ENCODE peak calls at places on chromosomes 1 and 21, in five cellular contexts. X, D, F, O and J are unnamed samples. For H3K4me1 and H3K9me3, the result is how much of the 10 kb centered on the place peaks cover.

GRCh38 chr1:108012553-108012952 is 47.6 kb upstream of the VAV3 start:
- ATAC-seq in X (no peak), D (no peak), F (no peak), O (no peak), J (no peak)

GRCh38 chr21:36693144-36694040 is 5.5 kb upstream of the SIM2 start:
- ATAC-seq in X (peak), D (no peak), F (no peak), O (no peak), J (no peak)

GRCh38 chr1:234863596-234863995 is 253.6 kb upstream of the IRF2BP2 start:
- ATAC-seq in X (peak), D (no peak), F (peak), O (no peak), J (peak)

GRCh38 chr1:89261926-89262540 is 10.6 kb downstream of the GBP5 start:
- ATAC-seq in X (peak), D (no peak), F (no peak), O (no peak), J (peak)

GRCh38 chr1:244137725-244138124 is 86.6 kb downstream of the ZBTB18 start:
- ATAC-seq in X (peak), D (no peak), F (no peak), O (peak), J (no peak)

GRCh38 chr1:48127735-48128685 is 94.5 kb upstream of the SLC5A9 start:
- ATAC-seq in X (no peak), D (no peak), F (no peak), O (no peak), J (no peak)

GRCh38 chr1:4627353-4627752 is 27.1 kb upstream of the AJAP1 start:
- ATAC-seq in X (no peak), D (no peak), F (no peak), O (no peak), J (no peak)

GRCh38 chr1:154446292-154446691 is 41.1 kb downstream of the IL6R start:
- ATAC-seq in X (peak), D (no peak), F (no peak), O (no peak), J (peak)

GRCh38 chr1:92797297-92797696 is 12.4 kb upstream of the EVI5 start:
- ATAC-seq in X (no peak), D (no peak), F (no peak), O (no peak), J (no peak)

GRCh38 chr1:113905435-113905861 is 322 bp downstream of the DCLRE1B start:
- ATAC-seq in X (peak), D (peak), F (peak), O (peak), J (no peak)

GRCh38 chr1:235142991-235143390 is 14.4 kb upstream of the TOMM20 start:
- ATAC-seq in X (no peak), D (no peak), F (no peak), O (no peak), J (no peak)

GRCh38 chr1:32893198-32894018 is 7.1 kb downstream of the HPCA start:
- ATAC-seq in X (peak), D (peak), F (peak), O (peak), J (peak)

GRCh38 chr1:55053265-55053954 is 14.1 kb downstream of the PCSK9 start:
- ATAC-seq in X (peak), D (no peak), F (peak), O (no peak), J (peak)

GRCh38 chr1:98644510-98644909 is 17.0 kb upstream of the SNX7 start:
- ATAC-seq in X (no peak), D (no peak), F (no peak), O (no peak), J (no peak)

GRCh38 chr1:227747948-227748495 is 12.8 kb downstream of the SNAP47 start:
- ATAC-seq in X (no peak), D (no peak), F (no peak), O (no peak), J (no peak)

GRCh38 chr1:228292609-228292911 is 84.7 kb downstream of the OBSCN start:
- ATAC-seq in X (no peak), D (no peak), F (no peak), O (peak), J (no peak)

GRCh38 chr1:27513521-27513920 is 23.6 kb upstream of the WASF2 start:
- ATAC-seq in X (peak), D (no peak), F (no peak), O (peak), J (no peak)

DNA sequence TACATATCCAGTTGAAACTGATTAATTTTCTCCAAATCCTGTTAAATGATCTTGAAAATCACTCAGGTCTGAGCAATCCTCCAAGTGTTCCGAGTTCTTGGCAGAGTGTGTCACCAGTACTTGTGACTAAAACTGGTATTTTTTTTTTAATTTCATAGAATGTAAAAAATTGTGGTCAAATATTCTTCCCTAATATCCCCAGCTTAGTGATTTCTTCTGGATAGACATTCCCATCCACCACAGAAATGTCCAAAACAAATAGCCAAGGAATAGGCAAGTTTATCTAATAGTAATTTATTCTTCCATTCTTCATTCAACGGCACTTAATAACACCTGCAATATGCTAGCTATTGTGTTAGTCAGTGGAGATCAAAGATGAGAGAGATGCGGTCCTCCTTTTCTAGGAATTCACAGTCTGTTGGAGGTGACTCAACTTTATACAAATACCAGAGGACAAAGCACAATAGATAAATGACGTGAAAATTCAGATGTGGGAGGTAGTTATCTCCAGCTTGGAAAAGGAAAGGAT is 71.4 kb downstream of the DIRAS3 start:
- ATAC-seq in X (no peak), D (no peak), F (no peak), O (no peak), J (no peak)
- TF ChIP-seq EP300 in X (no peak), D (no peak), F (no peak), O (no peak), J (no peak)

GRCh38 chr1:12609469-12610003 is 8.5 kb downstream of the DHRS3 start:
- ATAC-seq in X (no peak), D (no peak), F (peak), O (peak), J (no peak)
- H3K4me1 ChIP-seq in X (under half), D (under half), F (half or more), O (under half), J (under half)

GRCh38 chr1:2968471-2968881 is 52.8 kb upstream of the ACTRT2 start:
- ATAC-seq in X (no peak), D (no peak), F (peak), O (no peak), J (no peak)
- H3K9me3 ChIP-seq in X (under half), D (under half), F (under half), O (under half), J (under half)

DNA sequence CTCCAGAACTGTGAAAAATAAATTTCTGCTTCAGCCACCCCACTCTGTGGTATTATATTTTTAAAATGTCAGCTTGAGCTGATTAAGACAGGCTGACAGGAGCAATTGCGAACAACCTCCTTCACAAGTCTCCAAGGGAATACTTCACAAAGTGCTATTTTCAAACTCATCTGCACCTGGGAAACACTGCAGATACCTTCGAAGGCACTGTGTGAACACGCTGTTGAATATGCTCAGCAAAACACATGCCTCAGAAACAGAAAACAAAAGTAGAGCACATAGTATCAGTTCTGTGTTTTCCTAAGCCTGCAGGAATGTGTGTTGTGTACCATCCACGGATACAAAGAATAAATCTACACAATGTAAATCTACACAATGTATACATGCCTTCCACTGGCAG is 10.6 kb downstream of the TSPAN2 start:
- ATAC-seq in X (no peak), D (no peak), F (no peak), O (no peak), J (no peak)
- TF ChIP-seq EP300 in X (no peak), D (no peak), F (no peak), O (no peak), J (no peak)

DNA sequence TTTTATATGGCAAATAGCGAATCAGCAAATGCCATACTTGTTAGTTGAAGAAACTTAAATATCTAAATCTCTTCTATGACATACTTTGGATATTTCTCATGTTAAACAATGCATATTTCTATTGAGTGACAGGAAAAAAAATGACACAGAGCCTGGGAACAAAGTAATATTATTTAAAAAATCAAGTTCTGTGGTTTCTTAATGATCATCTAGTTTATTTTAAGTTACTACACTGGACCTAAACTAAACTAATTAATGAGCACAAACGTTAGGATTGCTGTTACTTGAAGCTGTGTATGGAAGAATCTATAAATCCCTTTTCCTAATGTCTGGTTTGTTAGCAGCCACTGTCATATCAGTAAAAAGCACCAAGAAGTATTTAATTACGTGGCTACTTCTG is 981.5 kb upstream of the B3GALT2 start:
- ATAC-seq in X (no peak), D (no peak), F (no peak), O (no peak), J (no peak)
- H3K4me1 ChIP-seq in X (under half), D (under half), F (under half), O (under half), J (under half)

GRCh38 chr1:159338018-159338417 is 35.9 kb downstream of the FCER1A start:
- ATAC-seq in X (no peak), D (no peak), F (no peak), O (no peak), J (no peak)

GRCh38 chr1:159339517-159339916 is 37.4 kb downstream of the FCER1A start:
- ATAC-seq in X (no peak), D (no peak), F (no peak), O (no peak), J (no peak)

DNA sequence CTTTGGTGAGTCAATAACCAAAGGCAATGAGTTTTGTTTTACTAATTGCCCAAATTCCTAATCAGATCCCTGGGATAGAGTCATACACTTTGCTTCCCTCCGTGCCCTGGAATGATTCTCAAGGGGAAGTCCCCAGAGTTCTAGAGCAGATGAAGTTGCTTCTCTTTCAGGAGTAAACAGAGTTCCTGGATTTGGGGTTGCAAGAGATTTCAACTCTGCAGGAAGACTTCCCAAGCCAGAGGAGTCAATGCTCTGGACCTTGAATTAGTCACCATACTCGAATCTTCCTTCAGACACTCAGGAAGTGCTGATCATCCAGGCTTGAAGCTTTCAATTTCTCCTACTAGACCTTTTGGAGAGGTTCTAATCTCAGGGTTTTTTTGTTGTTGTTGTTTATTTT is 39.6 kb downstream of the FCER1A start:
- ATAC-seq in X (no peak), D (no peak), F (no peak), O (no peak), J (no peak)
- H3K9me3 ChIP-seq in X (under half), D (under half), F (half or more), O (under half), J (under half)

DNA sequence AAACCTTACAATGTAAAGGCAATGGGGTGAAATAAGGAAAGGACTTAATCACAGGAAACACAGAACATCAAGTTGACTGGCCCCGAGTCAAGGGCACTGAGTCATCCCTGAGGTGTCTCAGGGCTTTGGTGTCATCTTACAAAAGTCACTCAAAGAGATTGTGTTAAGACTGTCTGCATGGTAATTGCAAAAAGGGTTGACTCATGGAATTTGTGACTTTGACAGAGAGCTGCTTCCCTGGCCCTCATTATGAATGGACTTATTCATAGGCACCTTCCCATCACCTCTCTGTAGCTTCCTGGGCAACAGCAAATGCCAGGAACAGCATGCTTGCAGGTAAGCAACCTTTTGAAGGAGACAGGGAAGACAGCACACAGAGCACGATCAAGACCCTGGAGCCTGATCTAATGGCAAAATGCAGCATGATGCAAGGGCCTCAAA is 17.2 kb downstream of the ZP4 start:
- ATAC-seq in X (peak), D (peak), F (no peak), O (no peak), J (no peak)
- TF ChIP-seq EP300 in X (no peak), D (no peak), F (no peak), O (no peak), J (no peak)

DNA sequence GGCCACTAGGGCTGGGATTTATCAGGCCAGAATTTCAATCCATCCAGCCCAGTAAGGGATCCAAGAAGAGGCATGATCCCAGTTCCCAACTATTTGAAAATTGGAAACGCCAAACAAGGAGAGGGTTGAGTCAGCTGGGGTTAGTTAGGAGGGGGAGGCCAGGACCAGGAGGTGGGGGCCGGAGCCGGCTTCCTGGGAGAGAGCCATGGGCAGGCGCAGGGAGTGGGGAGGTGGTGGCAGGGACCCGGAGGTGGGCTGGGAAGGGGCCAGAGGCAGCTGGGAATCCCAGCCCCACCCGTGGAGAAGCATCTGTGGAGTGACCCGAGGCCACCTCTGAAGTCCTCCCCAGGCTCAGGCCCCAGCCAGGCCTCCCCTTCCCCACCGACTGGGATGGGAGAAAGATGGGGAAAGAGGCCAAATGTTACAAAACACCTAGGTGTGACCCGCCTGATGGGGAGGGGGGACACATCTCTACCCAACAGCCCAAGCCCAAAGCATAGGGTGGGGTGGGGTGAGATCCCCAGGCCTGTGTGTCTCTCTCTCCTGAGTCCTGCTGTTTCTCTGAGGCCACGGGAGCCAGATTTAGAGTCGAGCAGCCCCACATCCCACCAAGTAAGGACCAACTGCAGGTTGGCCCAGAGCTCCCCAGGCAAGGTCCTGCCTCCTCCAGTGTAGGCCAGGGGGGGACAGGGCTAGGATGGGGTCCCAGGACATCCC is 10.1 kb downstream of the HSPG2 start:
- ATAC-seq in X (peak), D (no peak), F (no peak), O (no peak), J (peak)
- H3K4me1 ChIP-seq in X (half or more), D (under half), F (half or more), O (half or more), J (under half)